ENCODE peak calls at places on chromosomes 6 and 20, in four cellular contexts. E, T, Y and F are unnamed samples.

GRCh38 chr6:1286972-1287600 is 24.8 kb upstream of the FOXQ1 start:
- DNase-seq in E (peak), T (peak), Y (no peak), F (peak)

GRCh38 chr6:74073896-74074295 is 377.9 kb downstream of the CD109 start:
- DNase-seq in E (peak), T (peak), Y (no peak), F (peak)

GRCh38 chr20:44910690-44911262 is 916 bp downstream of the PABPC1L start:
- DNase-seq in E (no peak), T (peak), Y (no peak), F (peak)

GRCh38 chr6:137657351-137657911 is 163.2 kb upstream of the OLIG3 start:
- DNase-seq in E (no peak), T (no peak), Y (no peak), F (no peak)

GRCh38 chr20:23668477-23668951 is 20.3 kb downstream of the CST4 start:
- DNase-seq in E (peak), T (peak), Y (peak), F (peak)

GRCh38 chr20:1875762-1876161 is 19.4 kb upstream of the SIRPA start:
- DNase-seq in E (no peak), T (no peak), Y (no peak), F (no peak)

GRCh38 chr6:470051-470900 is 78.7 kb downstream of the IRF4 start:
- DNase-seq in E (no peak), T (no peak), Y (no peak), F (no peak)

GRCh38 chr6:156618600-156619205 is 158.5 kb upstream of the ARID1B start:
- DNase-seq in E (no peak), T (no peak), Y (no peak), F (no peak)

GRCh38 chr6:166750125-166750793 is 123.2 kb upstream of the RPS6KA2 start:
- DNase-seq in E (peak), T (no peak), Y (no peak), F (no peak)

GRCh38 chr6:36387440-36388303 is at the start of gene ETV7:
- DNase-seq in E (no peak), T (peak), Y (peak), F (peak)

GRCh38 chr6:166950443-166950821 is 5.9 kb downstream of the RNASET2 start:
- DNase-seq in E (no peak), T (no peak), Y (no peak), F (no peak)

GRCh38 chr6:39821014-39821738 is 29.0 kb downstream of the DAAM2 start:
- DNase-seq in E (peak), T (peak), Y (no peak), F (no peak)

GRCh38 chr6:626236-626635 is 30.7 kb downstream of the HUS1B start:
- DNase-seq in E (no peak), T (no peak), Y (no peak), F (peak)

GRCh38 chr6:112936476-112936875 is 589.3 kb downstream of the RFPL4B start:
- DNase-seq in E (peak), T (peak), Y (no peak), F (peak)

GRCh38 chr20:48294196-48294595 is 508.9 kb upstream of the SULF2 start:
- DNase-seq in E (peak), T (peak), Y (no peak), F (peak)

GRCh38 chr20:36836591-36837329 is 39.2 kb upstream of the TLDC2 start:
- DNase-seq in E (peak), T (peak), Y (no peak), F (peak)

GRCh38 chr20:7926767-7927166 is 13.5 kb downstream of the HAO1 start:
- DNase-seq in E (peak), T (peak), Y (no peak), F (peak)

GRCh38 chr6:83307849-83308248 is 114.7 kb downstream of the RWDD2A start:
- DNase-seq in E (no peak), T (no peak), Y (no peak), F (no peak)

GRCh38 chr20:50567860-50568548 is 57.8 kb downstream of the PTPN1 start:
- DNase-seq in E (no peak), T (no peak), Y (no peak), F (no peak)

GRCh38 chr6:7777062-7777461 is 51.2 kb downstream of the BMP6 start:
- DNase-seq in E (no peak), T (no peak), Y (no peak), F (no peak)

GRCh38 chr6:84356907-84357306 is 129.5 kb upstream of the CEP162 start:
- DNase-seq in E (no peak), T (no peak), Y (no peak), F (no peak)

GRCh38 chr6:137698636-137699035 is 168.4 kb upstream of the TNFAIP3 start:
- DNase-seq in E (no peak), T (no peak), Y (no peak), F (peak)

GRCh38 chr6:154590770-154591169 is 80.3 kb upstream of the CNKSR3 start:
- DNase-seq in E (no peak), T (no peak), Y (no peak), F (no peak)

GRCh38 chr6:95091823-95092436 is 485.4 kb upstream of the MANEA start:
- DNase-seq in E (peak), T (peak), Y (no peak), F (peak)

GRCh38 chr20:51425347-51426106 is 117.0 kb downstream of the NFATC2 start:
- DNase-seq in E (no peak), T (no peak), Y (no peak), F (no peak)

GRCh38 chr20:41355598-41356203 is 10.9 kb downstream of the EMILIN3 start:
- DNase-seq in E (no peak), T (no peak), Y (no peak), F (no peak)

GRCh38 chr20:48845721-48846306 is 18.0 kb upstream of the PREX1 start:
- DNase-seq in E (peak), T (peak), Y (no peak), F (peak)

GRCh38 chr6:34610819-34611477 is 54.8 kb upstream of the SPDEF start:
- DNase-seq in E (peak), T (peak), Y (no peak), F (peak)

GRCh38 chr6:82737965-82738364 is 327.7 kb downstream of the UBE3D start:
- DNase-seq in E (no peak), T (no peak), Y (no peak), F (no peak)

GRCh38 chr20:49392745-49393144 is 89.7 kb downstream of the KCNB1 start:
- DNase-seq in E (no peak), T (no peak), Y (no peak), F (no peak)

GRCh38 chr6:3088446-3088845 is 20.2 kb downstream of the RIPK1 start:
- DNase-seq in E (peak), T (peak), Y (no peak), F (no peak)